ENCODE peak calls at places on chromosomes 3 and 15, in eight cellular contexts. One of them, this sample, is unnamed.

GRCh38 chr3:46671541-46672348 is 21.7 kb downstream of the ALS2CL start:
- DNase-seq in NCI-H1417: no peak
- DNase-seq in activated CD4-positive, alpha-beta T cell treated with anti-CD3 and anti-CD28 coated beads, Interleukin-2, amount 50 U/mL, for 48 hours: no peak
- DNase-seq in IMR-90: no peak
- DNase-seq in SW 1271: no peak
- DNase-seq in effector CD4-positive, alpha-beta T cell: no peak
- DNase-seq in activated gamma-delta T cell treated with Interleukin-2 at 50 U/mL for 16 hours: no peak
- DNase-seq in activated naive CD4-positive, alpha-beta T cell treated with anti-CD3 and anti-CD28 coated beads, Interleukin-2, amount 50 U/mL, for 72 hours: no peak
- DNase-seq in this sample: no peak

GRCh38 chr3:61381745-61382392 is 130.6 kb upstream of the FHIT start:
- DNase-seq in activated gamma-delta T cell treated with Interleukin-2 at 50 U/mL for 16 hours: no peak
- DNase-seq in IMR-90: peak
- DNase-seq in activated naive CD4-positive, alpha-beta T cell treated with anti-CD3 and anti-CD28 coated beads, Interleukin-2, amount 50 U/mL, for 72 hours: no peak
- DNase-seq in SW 1271: no peak
- DNase-seq in effector CD4-positive, alpha-beta T cell: no peak
- DNase-seq in activated CD4-positive, alpha-beta T cell treated with anti-CD3 and anti-CD28 coated beads, Interleukin-2, amount 50 U/mL, for 48 hours: no peak
- DNase-seq in NCI-H1417: peak
- DNase-seq in this sample: peak

GRCh38 chr3:73716418-73716817 is 91.7 kb upstream of the PDZRN3 start:
- DNase-seq in effector CD4-positive, alpha-beta T cell: no peak
- DNase-seq in NCI-H1417: no peak
- DNase-seq in activated naive CD4-positive, alpha-beta T cell treated with anti-CD3 and anti-CD28 coated beads, Interleukin-2, amount 50 U/mL, for 72 hours: no peak
- DNase-seq in IMR-90: peak
- DNase-seq in activated gamma-delta T cell treated with Interleukin-2 at 50 U/mL for 16 hours: no peak
- DNase-seq in SW 1271: no peak
- DNase-seq in activated CD4-positive, alpha-beta T cell treated with anti-CD3 and anti-CD28 coated beads, Interleukin-2, amount 50 U/mL, for 48 hours: no peak
- DNase-seq in this sample: no peak

GRCh38 chr15:75640483-75641175 is 605 bp upstream of the IMP3 start:
- DNase-seq in activated CD4-positive, alpha-beta T cell treated with anti-CD3 and anti-CD28 coated beads, Interleukin-2, amount 50 U/mL, for 48 hours: peak
- DNase-seq in activated naive CD4-positive, alpha-beta T cell treated with anti-CD3 and anti-CD28 coated beads, Interleukin-2, amount 50 U/mL, for 72 hours: peak
- DNase-seq in IMR-90: peak
- DNase-seq in effector CD4-positive, alpha-beta T cell: peak
- DNase-seq in NCI-H1417: peak
- DNase-seq in activated gamma-delta T cell treated with Interleukin-2 at 50 U/mL for 16 hours: peak
- DNase-seq in SW 1271: peak
- DNase-seq in this sample: peak

GRCh38 chr3:77514766-77515165 is 474.9 kb downstream of the ROBO2 start:
- DNase-seq in activated gamma-delta T cell treated with Interleukin-2 at 50 U/mL for 16 hours: no peak
- DNase-seq in activated CD4-positive, alpha-beta T cell treated with anti-CD3 and anti-CD28 coated beads, Interleukin-2, amount 50 U/mL, for 48 hours: no peak
- DNase-seq in IMR-90: no peak
- DNase-seq in effector CD4-positive, alpha-beta T cell: no peak
- DNase-seq in SW 1271: no peak
- DNase-seq in NCI-H1417: no peak
- DNase-seq in activated naive CD4-positive, alpha-beta T cell treated with anti-CD3 and anti-CD28 coated beads, Interleukin-2, amount 50 U/mL, for 72 hours: no peak
- DNase-seq in this sample: no peak

GRCh38 chr15:71634820-71635219 is 175.5 kb upstream of the NR2E3 start:
- DNase-seq in SW 1271: no peak
- DNase-seq in IMR-90: no peak
- DNase-seq in effector CD4-positive, alpha-beta T cell: no peak
- DNase-seq in activated CD4-positive, alpha-beta T cell treated with anti-CD3 and anti-CD28 coated beads, Interleukin-2, amount 50 U/mL, for 48 hours: no peak
- DNase-seq in activated naive CD4-positive, alpha-beta T cell treated with anti-CD3 and anti-CD28 coated beads, Interleukin-2, amount 50 U/mL, for 72 hours: no peak
- DNase-seq in NCI-H1417: peak
- DNase-seq in activated gamma-delta T cell treated with Interleukin-2 at 50 U/mL for 16 hours: no peak
- DNase-seq in this sample: no peak

GRCh38 chr3:197083486-197083885 is 53.9 kb upstream of the MELTF start:
- DNase-seq in activated naive CD4-positive, alpha-beta T cell treated with anti-CD3 and anti-CD28 coated beads, Interleukin-2, amount 50 U/mL, for 72 hours: peak
- DNase-seq in NCI-H1417: peak
- DNase-seq in activated gamma-delta T cell treated with Interleukin-2 at 50 U/mL for 16 hours: no peak
- DNase-seq in SW 1271: peak
- DNase-seq in activated CD4-positive, alpha-beta T cell treated with anti-CD3 and anti-CD28 coated beads, Interleukin-2, amount 50 U/mL, for 48 hours: peak
- DNase-seq in effector CD4-positive, alpha-beta T cell: no peak
- DNase-seq in IMR-90: peak
- DNase-seq in this sample: no peak

GRCh38 chr3:8499181-8499611 is 2.4 kb upstream of the LMCD1 start:
- DNase-seq in SW 1271: no peak
- DNase-seq in activated gamma-delta T cell treated with Interleukin-2 at 50 U/mL for 16 hours: no peak
- DNase-seq in activated CD4-positive, alpha-beta T cell treated with anti-CD3 and anti-CD28 coated beads, Interleukin-2, amount 50 U/mL, for 48 hours: no peak
- DNase-seq in IMR-90: no peak
- DNase-seq in effector CD4-positive, alpha-beta T cell: no peak
- DNase-seq in activated naive CD4-positive, alpha-beta T cell treated with anti-CD3 and anti-CD28 coated beads, Interleukin-2, amount 50 U/mL, for 72 hours: no peak
- DNase-seq in NCI-H1417: no peak
- DNase-seq in this sample: no peak

GRCh38 chr15:48643236-48643635 is 2.3 kb downstream of the FBN1 start:
- DNase-seq in activated naive CD4-positive, alpha-beta T cell treated with anti-CD3 and anti-CD28 coated beads, Interleukin-2, amount 50 U/mL, for 72 hours: no peak
- DNase-seq in activated gamma-delta T cell treated with Interleukin-2 at 50 U/mL for 16 hours: no peak
- DNase-seq in activated CD4-positive, alpha-beta T cell treated with anti-CD3 and anti-CD28 coated beads, Interleukin-2, amount 50 U/mL, for 48 hours: no peak
- DNase-seq in IMR-90: no peak
- DNase-seq in SW 1271: no peak
- DNase-seq in NCI-H1417: no peak
- DNase-seq in effector CD4-positive, alpha-beta T cell: no peak
- DNase-seq in this sample: no peak

GRCh38 chr3:143633816-143634215 is 214.5 kb downstream of the SLC9A9 start:
- DNase-seq in SW 1271: no peak
- DNase-seq in NCI-H1417: no peak
- DNase-seq in IMR-90: no peak
- DNase-seq in activated CD4-positive, alpha-beta T cell treated with anti-CD3 and anti-CD28 coated beads, Interleukin-2, amount 50 U/mL, for 48 hours: no peak
- DNase-seq in effector CD4-positive, alpha-beta T cell: no peak
- DNase-seq in activated naive CD4-positive, alpha-beta T cell treated with anti-CD3 and anti-CD28 coated beads, Interleukin-2, amount 50 U/mL, for 72 hours: no peak
- DNase-seq in activated gamma-delta T cell treated with Interleukin-2 at 50 U/mL for 16 hours: no peak
- DNase-seq in this sample: no peak

This sample was measured in HCT116.